ENCODE peak calls at places on chromosome 16, in six cellular contexts. V, F, B, K, J and P are unnamed samples.

GRCh38 chr16:1990336-1991134 is 765 bp downstream of the SYNGR3 start:
- DNase-seq in K (no peak), V (peak; percentile 66), B (no peak), J (no peak), F (no peak), P (no peak)

GRCh38 chr16:11405331-11406176 is 60.3 kb downstream of the RMI2 start:
- DNase-seq in V (no peak), J (no peak), B (no peak), F (no peak), K (peak; percentile 60), P (peak; percentile 59)

GRCh38 chr16:85211247-85211910 is 99.1 kb upstream of the CIBAR2 start:
- DNase-seq in K (no peak), F (no peak), B (no peak), V (no peak), J (no peak), P (peak; percentile 78)

GRCh38 chr16:2483160-2483559 is 8.2 kb downstream of the TBC1D24 start:
- DNase-seq in B (no peak), F (no peak), K (no peak), J (no peak), V (peak; percentile 58), P (no peak)

GRCh38 chr16:48556913-48557351 is 53.0 kb downstream of the N4BP1 start:
- DNase-seq in V (no peak), B (no peak), J (no peak), K (no peak), F (no peak), P (no peak)

GRCh38 chr16:70269471-70269870 is 17.7 kb upstream of the EXOSC6 start:
- DNase-seq in V (no peak), J (peak; percentile 28), K (no peak), B (no peak), F (no peak), P (no peak)

GRCh38 chr16:88835383-88835782 is 21.4 kb downstream of the GALNS start:
- DNase-seq in K (no peak), F (no peak), V (no peak), B (no peak), J (peak; percentile 80), P (no peak)

GRCh38 chr16:52676951-52677350 is 130.0 kb upstream of the TOX3 start:
- DNase-seq in F (no peak), K (no peak), B (no peak), V (no peak), J (no peak), P (no peak)

GRCh38 chr16:2289282-2289681 is 21.4 kb upstream of the RNPS1 start:
- DNase-seq in K (no peak), F (no peak), V (no peak), J (no peak), B (no peak), P (no peak)

GRCh38 chr16:726438-727290 is at the start of the genes CCDC78 and HAGHL:
- DNase-seq in K (no peak), J (peak; percentile 81), F (no peak), V (peak; percentile 58), B (peak; percentile 78), P (no peak)
- TF ChIP-seq POLR2A in K (no peak), J (no peak), F (no peak), V (no peak), B (no peak), P (no peak)

DNA sequence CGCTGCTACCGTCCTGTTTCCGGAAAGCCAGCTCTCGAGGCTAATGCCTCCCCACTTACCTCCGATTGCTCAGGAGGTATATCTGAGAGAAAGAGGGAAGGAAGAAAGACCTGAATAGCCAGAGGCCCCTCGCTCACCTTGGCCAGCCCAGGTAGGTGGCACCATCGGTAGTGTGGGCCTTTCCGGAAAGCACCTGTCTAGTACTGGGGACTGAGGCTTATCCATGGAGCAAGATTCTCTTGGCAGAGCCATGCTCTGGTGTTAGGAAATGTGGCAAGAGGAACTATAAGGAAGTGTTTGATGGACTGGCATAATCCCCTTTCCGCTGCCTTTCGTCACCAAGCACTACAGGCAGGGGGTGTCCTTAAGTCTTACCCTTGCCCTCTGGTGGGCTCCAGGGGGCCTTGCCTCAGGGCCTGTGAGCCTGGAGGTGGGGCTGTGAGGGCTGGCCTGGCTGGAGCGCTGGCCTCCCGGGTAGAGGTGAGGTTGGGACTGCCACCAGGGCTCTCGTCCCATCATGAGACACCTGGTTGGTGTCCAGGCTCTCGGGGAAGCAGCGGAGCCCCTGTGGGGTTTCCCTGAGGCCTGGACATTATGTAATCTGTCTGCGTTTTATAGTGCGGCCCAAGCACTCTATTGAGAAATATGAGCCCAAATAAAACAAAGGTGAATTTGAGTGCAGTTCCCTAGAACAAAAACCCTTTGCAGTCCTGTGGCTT is 2.9 kb downstream of the CMIP start:
- DNase-seq in B (no peak), V (peak; percentile 52), F (no peak), K (no peak), J (no peak), P (no peak)
- TF ChIP-seq POLR2A in B (no peak), V (peak; percentile 31), F (no peak), K (no peak), J (peak; percentile 10), P (no peak)

DNA sequence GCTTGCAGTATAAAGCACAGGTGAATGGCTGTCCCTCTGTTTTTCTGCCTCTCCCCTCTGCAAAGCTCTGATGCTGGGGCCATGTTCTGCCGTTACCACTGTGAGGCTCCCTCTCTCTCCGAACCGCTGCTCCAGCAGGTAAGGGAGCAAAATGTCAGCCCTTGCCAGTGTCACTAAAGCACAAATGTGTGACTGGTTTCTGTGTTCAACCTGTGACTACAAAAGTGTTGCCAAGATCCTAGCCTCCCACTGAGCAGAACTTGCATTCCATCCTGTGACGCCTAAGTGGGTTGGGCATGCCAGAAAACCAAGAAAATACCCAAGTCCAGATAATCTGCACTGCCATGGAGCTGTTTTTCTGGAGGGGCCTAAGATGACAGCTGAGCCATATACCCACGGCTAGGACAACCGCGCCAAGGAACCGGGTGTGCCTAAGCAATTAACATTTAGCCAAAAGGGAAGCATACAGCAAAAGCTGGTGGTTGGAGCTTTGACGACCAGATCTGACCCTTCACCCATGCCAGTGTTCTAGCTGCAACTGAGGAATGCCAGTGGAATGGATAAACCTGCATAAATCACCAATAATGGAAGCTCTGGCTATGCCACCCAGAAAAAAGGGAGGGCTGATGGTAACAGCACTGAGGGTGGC is 35.0 kb downstream of the PSME3IP1 start:
- DNase-seq in F (no peak), K (no peak), V (peak; percentile 26), B (no peak), J (peak; percentile 47), P (no peak)
- TF ChIP-seq POLR2A in F (no peak), K (no peak), V (peak; percentile 35), B (no peak), J (no peak), P (no peak)

GRCh38 chr16:30096862-30097563 is 1.0 kb upstream of the YPEL3 start:
- DNase-seq in J (no peak), F (no peak), B (no peak), V (no peak), K (no peak), P (no peak)

GRCh38 chr16:30095166-30096078 is 591 bp downstream of the YPEL3 start:
- DNase-seq in B (no peak), F (no peak), K (no peak), J (no peak), V (peak; percentile 47), P (no peak)

GRCh38 chr16:30094541-30095165 is 1.4 kb downstream of the YPEL3 start:
- DNase-seq in K (no peak), V (no peak), F (peak; percentile 55), J (no peak), B (no peak), P (no peak)

GRCh38 chr16:30092373-30093010 is 768 bp upstream of the TBX6 start:
- DNase-seq in F (peak; percentile 76), K (peak; percentile 96), V (peak; percentile 58), B (peak; percentile 86), J (peak; percentile 90), P (no peak)

DNA sequence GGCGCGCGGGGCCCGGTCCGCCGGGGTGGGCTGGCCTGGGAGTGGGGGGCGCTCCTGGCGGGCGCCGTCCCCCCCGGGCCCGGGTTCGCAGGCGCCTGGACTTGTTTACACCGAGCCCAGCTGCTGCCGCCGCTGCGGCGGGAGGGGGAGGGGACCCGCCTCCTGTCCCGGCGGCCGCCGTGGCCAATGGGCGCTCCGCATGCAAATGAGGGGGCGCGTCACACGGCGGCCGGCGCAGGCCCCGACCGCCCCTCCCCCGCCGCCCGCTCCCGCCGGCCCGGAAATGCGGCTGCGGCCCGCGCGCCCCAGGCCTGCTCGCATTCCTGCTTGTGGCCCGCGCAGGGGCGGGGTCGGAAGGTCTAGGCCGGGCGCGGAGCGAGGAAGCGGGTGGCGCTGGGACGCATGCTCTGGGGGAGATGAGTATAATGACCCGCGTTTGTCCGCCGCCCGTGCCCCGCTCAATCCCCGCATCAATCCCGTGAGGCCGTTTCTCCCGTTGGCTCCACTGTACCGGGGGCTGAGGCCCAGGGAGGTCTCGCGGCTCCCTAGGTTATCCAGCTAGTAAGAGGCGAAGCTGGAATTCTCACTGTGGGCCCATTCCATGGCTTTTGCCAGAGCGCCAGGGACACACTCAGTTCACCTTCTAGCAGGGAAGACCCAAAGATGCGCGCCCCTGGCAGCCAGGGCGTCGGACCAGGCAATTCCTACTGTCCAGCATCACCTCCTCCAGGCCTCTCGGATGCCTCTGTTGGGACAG is at the start of gene YPEL3:
- DNase-seq in F (peak; percentile 92), V (peak; percentile 96), B (peak; percentile 97), J (peak; percentile 98), K (peak; percentile 88), P (peak; percentile 82)
- TF ChIP-seq POLR2A in F (peak; percentile 97), V (peak; percentile 87), B (no peak), J (peak; percentile 21), K (peak; percentile 22), P (no peak)